ENCODE peak calls at places on chromosomes 3 and 15, in seven cellular contexts. V is transverse colon, A is breast epithelium, W is HepG2, P is suprapubic skin, K is GM23338, S is sigmoid colon. T is an unnamed sample. For H3K4me1, the result is how much of the 10 kb centered on the place peaks cover.

GRCh38 chr3:117193390-117193789 is 483.8 kb downstream of the TUSC7 start:
- DNase-seq in K (peak), V (no peak), W (no peak), S (no peak), P (no peak), A (no peak), T (no peak)

GRCh38 chr3:158809642-158810041 is 7.8 kb downstream of the MFSD1 start:
- DNase-seq in S (no peak), V (no peak), W (no peak), A (no peak), K (no peak), P (no peak), T (no peak)

GRCh38 chr3:37813403-37813802 is 48.3 kb upstream of the CTDSPL start:
- DNase-seq in S (no peak), K (no peak), P (no peak), W (no peak), V (no peak), A (no peak), T (no peak)

GRCh38 chr15:62816342-62817059 is 226.0 kb upstream of the TPM1 start:
- DNase-seq in V (no peak), A (no peak), W (no peak), S (no peak), K (no peak), P (no peak), T (no peak)

GRCh38 chr15:76057332-76058000 is 2.3 kb upstream of the TMEM266 start:
- DNase-seq in W (peak), V (peak), S (no peak), P (no peak), A (no peak), K (peak), T (peak)

GRCh38 chr15:37125143-37125542 is 24.8 kb upstream of the MEIS2 start:
- DNase-seq in K (no peak), P (no peak), W (no peak), A (no peak), S (peak), V (no peak), T (no peak)

GRCh38 chr3:58563386-58564035 is 13.7 kb downstream of the FAM107A start:
- DNase-seq in A (no peak), S (no peak), V (no peak), K (no peak), W (peak), P (no peak), T (no peak)

GRCh38 chr3:23956701-23957100 is 11.6 kb downstream of the NR1D2 start:
- DNase-seq in K (no peak), S (no peak), V (no peak), A (no peak), P (no peak), W (no peak), T (no peak)

GRCh38 chr15:101697488-101697887 is 26.8 kb downstream of the TARS3 start:
- DNase-seq in A (no peak), S (no peak), P (no peak), W (no peak), K (no peak), V (no peak), T (no peak)

GRCh38 chr3:77411990-77412389 is 372.1 kb downstream of the ROBO2 start:
- DNase-seq in W (no peak), V (no peak), K (no peak), S (no peak), P (no peak), A (no peak), T (no peak)

GRCh38 chr15:64772964-64773363 is 2.4 kb downstream of the RBPMS2 start:
- DNase-seq in V (no peak), P (no peak), K (peak), S (no peak), A (no peak), W (no peak), T (no peak)

GRCh38 chr15:101489633-101490407 is at the start of gene PCSK6:
- DNase-seq in S (no peak), K (peak), A (no peak), P (no peak), V (peak), W (no peak), T (no peak)

GRCh38 chr15:50790778-50791536 is 25.5 kb upstream of the SPPL2A start:
- DNase-seq in K (no peak), S (no peak), P (no peak), V (peak), W (no peak), A (no peak), T (no peak)

GRCh38 chr3:185420762-185421161 is 57.8 kb downstream of the MAP3K13 start:
- DNase-seq in P (no peak), S (no peak), K (no peak), A (no peak), W (no peak), V (peak), T (peak)

GRCh38 chr3:139329364-139329850 is 14.4 kb upstream of the MRPS22 start:
- DNase-seq in K (peak), A (peak), W (peak), P (peak), S (peak), V (peak), T (peak)

GRCh38 chr3:45931476-45931875 is 11.8 kb upstream of the CXCR6 start:
- DNase-seq in P (no peak), S (no peak), A (no peak), W (no peak), K (no peak), V (no peak), T (no peak)

GRCh38 chr3:116614795-116615362 is 94.7 kb upstream of the TUSC7 start:
- DNase-seq in P (no peak), V (no peak), S (no peak), A (no peak), W (peak), K (peak), T (no peak)

GRCh38 chr3:59245879-59246501 is 196.2 kb upstream of the CFAP20DC start:
- DNase-seq in S (no peak), A (no peak), V (no peak), K (no peak), W (no peak), P (no peak), T (no peak)

GRCh38 chr15:48603123-48603500 is 42.4 kb downstream of the FBN1 start:
- DNase-seq in V (no peak), W (no peak), P (no peak), A (no peak), K (peak), S (no peak), T (no peak)

GRCh38 chr3:130480736-130481135 is 36.2 kb upstream of the COL6A6 start:
- DNase-seq in P (no peak), V (no peak), A (no peak), S (no peak), W (no peak), K (peak), T (no peak)

GRCh38 chr3:87468938-87469337 is 192.6 kb upstream of the POU1F1 start:
- DNase-seq in V (no peak), W (no peak), P (no peak), A (no peak), S (no peak), K (no peak), T (no peak)

GRCh38 chr3:12198301-12198700 is 39.6 kb upstream of the TIMP4 start:
- DNase-seq in V (no peak), K (no peak), A (no peak), S (no peak), W (no peak), P (no peak), T (no peak)

GRCh38 chr3:15066467-15066866 is 1.4 kb upstream of the MRPS25 start:
- DNase-seq in P (no peak), K (no peak), W (no peak), V (no peak), S (no peak), A (no peak), T (no peak)

GRCh38 chr3:15063656-15064286 is 1.3 kb downstream of the MRPS25 start:
- DNase-seq in P (no peak), A (no peak), V (no peak), S (no peak), K (no peak), W (no peak), T (no peak)

GRCh38 chr3:15064835-15065549 is at the start of gene MRPS25:
- DNase-seq in S (peak), A (peak), V (peak), P (peak), K (peak), W (peak), T (peak)

GRCh38 chr3:15064299-15064834 is 748 bp downstream of the MRPS25 start:
- DNase-seq in V (peak), P (no peak), K (peak), S (no peak), A (no peak), W (no peak), T (no peak)

GRCh38 chr3:15065550-15066007 is 464 bp upstream of the MRPS25 start:
- DNase-seq in P (no peak), A (no peak), S (no peak), W (no peak), V (no peak), K (peak), T (no peak)
- H3K27ac ChIP-seq in P (peak), A (peak), S (peak), W (peak), V (peak), K (no peak), T (no peak)

GRCh38 chr3:119211803-119212202 is 28.9 kb downstream of the B4GALT4 start:
- DNase-seq in P (no peak), W (no peak), S (no peak), K (no peak), V (no peak), A (no peak), T (no peak)
- H3K4me1 ChIP-seq in P (under half), W (under half), S (under half), K (under half), V (under half), A (under half), T (under half)

GRCh38 chr3:110506890-110507289 is 564.7 kb upstream of the NECTIN3 start:
- DNase-seq in W (no peak), P (no peak), V (no peak), A (no peak), S (no peak), K (no peak), T (no peak)

GRCh38 chr3:110504401-110504800 is 567.2 kb upstream of the NECTIN3 start:
- DNase-seq in W (no peak), P (no peak), V (no peak), K (no peak), A (no peak), S (no peak), T (no peak)

GRCh38 chr3:110504901-110505300 is 566.7 kb upstream of the NECTIN3 start:
- DNase-seq in W (no peak), K (no peak), S (no peak), V (no peak), A (no peak), P (no peak), T (no peak)
- TF ChIP-seq POLR2AphosphoS5 in W (no peak), K (no peak), S (no peak), V (no peak), A (no peak), P (no peak), T (no peak)

GRCh38 chr15:71275566-71276354 is 160.5 kb downstream of the THSD4 start:
- DNase-seq in V (no peak), P (no peak), S (no peak), W (no peak), A (no peak), K (no peak), T (no peak)

GRCh38 chr15:71274448-71274798 is 159.2 kb downstream of the THSD4 start:
- DNase-seq in W (no peak), P (no peak), V (no peak), A (no peak), S (no peak), K (no peak), T (no peak)

GRCh38 chr15:71275098-71275497 is 159.8 kb downstream of the THSD4 start:
- DNase-seq in P (no peak), A (no peak), K (no peak), S (no peak), V (no peak), W (no peak), T (no peak)

GRCh38 chr15:71273731-71274447 is 158.6 kb downstream of the THSD4 start:
- DNase-seq in P (no peak), W (no peak), K (no peak), A (no peak), S (no peak), V (no peak), T (no peak)

GRCh38 chr15:71276355-71276665 is 161.0 kb downstream of the THSD4 start:
- DNase-seq in S (no peak), K (no peak), V (no peak), P (no peak), A (no peak), W (no peak), T (no peak)
- H3K27ac ChIP-seq in S (no peak), K (no peak), V (no peak), P (no peak), A (peak), W (no peak), T (no peak)

DNA sequence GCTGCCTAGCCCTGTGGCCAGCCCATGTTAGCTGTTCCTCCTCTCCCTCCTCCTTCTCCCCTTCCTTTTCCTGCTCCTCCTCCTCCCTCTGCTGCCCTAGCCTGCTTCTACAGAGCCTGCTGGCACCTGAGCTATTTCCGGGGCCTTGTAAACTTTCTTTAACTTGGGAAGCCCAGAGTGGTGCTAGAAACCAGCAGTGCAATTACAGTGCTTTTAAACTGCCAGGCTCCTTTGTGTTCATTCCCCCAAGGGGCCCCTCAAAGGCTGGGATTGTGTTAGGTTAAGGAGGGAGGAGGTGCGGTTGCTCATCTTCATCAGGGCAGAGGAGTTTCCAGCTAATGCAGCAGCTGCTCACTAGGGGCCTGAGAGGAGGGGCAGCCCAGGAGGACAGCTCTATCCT is 70.8 kb downstream of the MRPL46 start:
- DNase-seq in K (peak), A (no peak), S (no peak), W (no peak), V (no peak), P (no peak), T (peak)
- H3K4me1 ChIP-seq in K (under half), A (under half), S (under half), W (under half), V (under half), P (under half), T (under half)

DNA sequence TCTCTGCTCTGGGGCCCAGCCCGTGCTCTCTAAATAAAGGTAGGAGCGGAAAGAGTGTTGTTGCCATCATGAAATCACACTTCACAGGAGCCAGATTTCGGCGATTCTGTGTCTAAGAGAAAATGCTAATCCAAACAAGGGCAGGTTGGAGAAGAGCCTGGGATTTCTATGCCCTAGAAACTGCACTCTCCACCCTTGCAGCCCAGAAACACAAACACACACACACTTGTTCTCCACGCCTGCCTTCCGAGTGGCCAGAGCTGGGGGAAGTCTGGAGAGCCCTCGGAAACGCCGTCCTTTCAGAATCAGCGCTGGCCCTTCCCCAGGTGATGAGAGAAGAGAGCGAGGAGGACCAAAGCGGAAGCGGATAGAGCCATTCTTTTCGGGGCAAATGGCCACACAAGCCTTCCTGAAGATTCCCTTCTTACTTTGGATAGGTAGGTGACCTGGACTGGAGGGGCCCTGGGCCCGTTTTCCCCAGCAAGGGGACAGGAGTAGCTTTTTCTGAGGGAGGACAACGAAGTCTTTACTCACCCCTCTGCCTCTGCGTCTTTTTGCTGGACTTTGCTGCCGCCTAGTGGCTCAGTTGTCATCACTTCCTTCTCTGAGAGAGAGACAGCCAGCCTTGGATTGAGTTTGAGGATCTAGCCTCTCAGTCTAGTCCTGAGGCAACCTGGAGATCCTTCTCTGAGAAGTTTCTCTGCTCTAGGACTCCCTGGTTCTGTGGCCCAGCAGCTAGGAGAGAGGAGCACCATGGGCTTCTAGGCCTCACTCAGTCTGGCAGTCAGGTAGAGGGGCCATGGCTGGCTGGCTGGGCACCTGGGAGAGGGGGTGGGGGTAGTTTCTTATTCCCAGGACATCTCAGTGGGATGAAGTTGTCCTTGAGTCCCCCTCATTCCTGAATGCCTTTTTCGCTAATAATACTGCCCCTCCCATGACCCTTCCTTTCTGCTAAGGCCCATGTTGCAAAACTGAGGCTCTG is 37.7 kb downstream of the SENP8 start:
- DNase-seq in K (peak), V (peak), A (peak), S (peak), W (peak), P (peak), T (peak)
- TF ChIP-seq POLR2AphosphoS5 in K (no peak), V (no peak), A (no peak), S (no peak), W (no peak), P (no peak), T (peak)

DNA sequence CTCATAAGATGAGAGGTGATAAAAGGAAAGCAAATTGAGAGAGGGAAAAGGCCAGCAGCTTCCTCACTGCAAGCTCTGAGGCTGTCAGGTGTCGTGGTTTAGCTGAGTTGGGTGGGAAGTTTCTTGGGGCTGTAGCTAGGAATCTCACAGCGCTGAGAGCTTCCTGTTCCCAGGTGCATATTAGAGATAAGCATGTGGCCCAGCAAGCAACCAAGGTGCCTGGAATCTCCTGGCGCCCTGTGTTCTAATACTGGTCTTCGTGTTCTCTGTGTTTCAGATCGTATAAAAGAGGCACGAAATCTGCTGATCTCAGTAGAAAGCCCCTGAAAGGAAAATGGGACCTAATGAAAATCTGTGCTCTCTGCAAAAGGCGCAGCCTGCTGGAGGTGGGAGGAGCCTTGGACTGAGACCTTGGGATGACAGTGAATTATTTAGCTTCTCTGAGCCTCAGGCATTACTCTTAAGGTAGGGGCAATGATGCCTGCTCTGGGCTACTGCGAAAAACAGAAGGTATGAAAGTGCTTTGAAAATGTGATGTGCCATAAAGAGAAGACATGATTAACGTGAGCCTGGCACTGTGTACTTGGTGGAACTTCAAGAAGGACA is 499.9 kb downstream of the TBL1XR1 start:
- DNase-seq in A (no peak), K (peak), P (no peak), V (no peak), W (no peak), S (no peak), T (no peak)
- H3K27ac ChIP-seq in A (no peak), K (no peak), P (no peak), V (no peak), W (no peak), S (no peak), T (no peak)

GRCh38 chr3:156688849-156689452 is 14.6 kb downstream of the TIPARP start:
- DNase-seq in P (no peak), W (no peak), A (no peak), S (no peak), V (no peak), K (no peak), T (no peak)

GRCh38 chr3:156689589-156689988 is 15.2 kb downstream of the TIPARP start:
- DNase-seq in P (no peak), V (no peak), K (no peak), S (no peak), W (peak), A (no peak), T (no peak)

GRCh38 chr3:156685198-156685597 is 10.8 kb downstream of the TIPARP start:
- DNase-seq in V (no peak), S (no peak), A (no peak), K (no peak), W (no peak), P (no peak), T (no peak)

GRCh38 chr3:156685752-156686151 is 11.4 kb downstream of the TIPARP start:
- DNase-seq in W (no peak), V (no peak), S (no peak), P (no peak), A (no peak), K (no peak), T (no peak)

DNA sequence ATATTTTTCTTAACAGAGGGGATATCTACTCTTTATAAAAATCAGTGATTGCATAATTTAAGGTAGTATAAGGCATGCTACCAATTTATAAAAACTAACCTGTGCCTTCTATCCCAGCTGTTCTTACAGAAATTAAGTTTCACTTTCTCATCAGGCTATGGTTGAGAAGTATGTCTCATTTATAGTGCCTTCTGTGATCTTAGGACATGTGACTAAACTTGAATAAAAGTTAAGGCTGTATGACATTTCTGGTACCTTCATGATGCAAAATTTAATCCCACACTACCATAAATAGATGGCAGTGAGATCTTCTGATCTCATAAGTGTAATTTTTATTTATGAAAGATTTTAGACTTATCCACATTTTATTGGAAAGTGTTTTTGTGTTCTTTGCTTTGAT is 12.6 kb downstream of the TIPARP start:
- DNase-seq in A (no peak), S (no peak), P (no peak), W (no peak), K (no peak), V (no peak), T (no peak)
- H3K4me1 ChIP-seq in A (under half), S (half or more), P (half or more), W (under half), K (under half), V (half or more), T (under half)

T was measured in prostate gland.